ENCODE peak calls at places on chromosomes 7 and 10, in four cellular contexts. K is A549, X is HepG2, N is K562. R is an unnamed sample.

GRCh38 chr10:131429141-131429540 is 117.6 kb upstream of the TCERG1L start:
- DNase-seq in K (no peak), X (no peak), N (no peak), R (no peak)

GRCh38 chr10:100570518-100570865 is 34.7 kb downstream of the HIF1AN start:
- DNase-seq in K (no peak), X (no peak), N (no peak), R (no peak)

GRCh38 chr7:5296627-5297226 is 14.0 kb downstream of the SLC29A4 start:
- DNase-seq in K (no peak), X (no peak), N (peak), R (peak)

GRCh38 chr10:15990523-15991129 is 130.3 kb upstream of the MINDY3 start:
- DNase-seq in K (no peak), X (no peak), N (no peak), R (peak)

GRCh38 chr10:63157845-63158624 is 24.9 kb downstream of the NRBF2 start:
- DNase-seq in K (peak), X (peak), N (peak), R (peak)

GRCh38 chr7:38368191-38368605 is 94.8 kb upstream of the TARP start:
- DNase-seq in K (peak), X (peak), N (peak), R (peak)

GRCh38 chr10:12875100-12875499 is 126.4 kb downstream of the CCDC3 start:
- DNase-seq in K (no peak), X (no peak), N (no peak), R (no peak)

GRCh38 chr7:136566491-136566890 is 302.0 kb upstream of the CHRM2 start:
- DNase-seq in K (no peak), X (no peak), N (no peak), R (no peak)

GRCh38 chr10:79936625-79937255 is 12.2 kb downstream of the SFTPD start:
- DNase-seq in K (no peak), X (no peak), N (no peak), R (no peak)

GRCh38 chr10:17028843-17029580 is 100.6 kb downstream of the CUBN start:
- DNase-seq in K (no peak), X (no peak), N (peak), R (no peak)

GRCh38 chr7:106071999-106072714 is 40.0 kb downstream of the SYPL1 start:
- DNase-seq in K (no peak), X (peak), N (peak), R (no peak)

GRCh38 chr10:349081-349480 is 213.8 kb downstream of the ZMYND11 start:
- DNase-seq in K (no peak), X (no peak), N (no peak), R (no peak)

GRCh38 chr10:29102233-29102632 is 186.6 kb upstream of the LYZL1 start:
- DNase-seq in K (no peak), X (no peak), N (no peak), R (no peak)

GRCh38 chr7:2851499-2851898 is 7.4 kb upstream of the GNA12 start:
- DNase-seq in K (no peak), X (no peak), N (no peak), R (no peak)

GRCh38 chr10:102678842-102679289 is 34.6 kb downstream of the TRIM8 start:
- DNase-seq in K (peak), X (peak), N (peak), R (peak)

GRCh38 chr10:75402486-75403143 is 1.1 kb upstream of the ZNF503 start:
- DNase-seq in K (peak), X (no peak), N (no peak), R (peak)

GRCh38 chr10:75400163-75400768 is 1.3 kb downstream of the ZNF503 start:
- DNase-seq in K (no peak), X (no peak), N (no peak), R (no peak)

GRCh38 chr10:75401569-75402485 is at the start of gene ZNF503:
- DNase-seq in K (peak), X (peak), N (peak), R (peak)

GRCh38 chr10:75399461-75400162 is 2.0 kb downstream of the ZNF503 start:
- DNase-seq in K (peak), X (peak), N (peak), R (peak)

GRCh38 chr10:75400769-75401568 is 595 bp downstream of the ZNF503 start:
- DNase-seq in K (peak), X (no peak), N (no peak), R (peak)
- TF ChIP-seq MAX in K (peak), X (no peak), N (no peak), R (no peak)

GRCh38 chr7:23895666-23896096 is 185.7 kb downstream of the STK31 start:
- DNase-seq in K (peak), X (no peak), N (no peak), R (no peak)

GRCh38 chr7:23894891-23895569 is 185.0 kb downstream of the STK31 start:
- DNase-seq in K (no peak), X (no peak), N (no peak), R (no peak)

GRCh38 chr7:23898619-23899018 is 188.6 kb downstream of the STK31 start:
- DNase-seq in K (no peak), X (no peak), N (no peak), R (no peak)

GRCh38 chr7:23893172-23893941 is 183.3 kb downstream of the STK31 start:
- DNase-seq in K (peak), X (no peak), N (no peak), R (no peak)

GRCh38 chr7:23893942-23894890 is 184.2 kb downstream of the STK31 start:
- DNase-seq in K (no peak), X (no peak), N (no peak), R (no peak)
- TF ChIP-seq HMGXB4 in K (no peak), X (no peak), N (no peak), R (no peak)

DNA sequence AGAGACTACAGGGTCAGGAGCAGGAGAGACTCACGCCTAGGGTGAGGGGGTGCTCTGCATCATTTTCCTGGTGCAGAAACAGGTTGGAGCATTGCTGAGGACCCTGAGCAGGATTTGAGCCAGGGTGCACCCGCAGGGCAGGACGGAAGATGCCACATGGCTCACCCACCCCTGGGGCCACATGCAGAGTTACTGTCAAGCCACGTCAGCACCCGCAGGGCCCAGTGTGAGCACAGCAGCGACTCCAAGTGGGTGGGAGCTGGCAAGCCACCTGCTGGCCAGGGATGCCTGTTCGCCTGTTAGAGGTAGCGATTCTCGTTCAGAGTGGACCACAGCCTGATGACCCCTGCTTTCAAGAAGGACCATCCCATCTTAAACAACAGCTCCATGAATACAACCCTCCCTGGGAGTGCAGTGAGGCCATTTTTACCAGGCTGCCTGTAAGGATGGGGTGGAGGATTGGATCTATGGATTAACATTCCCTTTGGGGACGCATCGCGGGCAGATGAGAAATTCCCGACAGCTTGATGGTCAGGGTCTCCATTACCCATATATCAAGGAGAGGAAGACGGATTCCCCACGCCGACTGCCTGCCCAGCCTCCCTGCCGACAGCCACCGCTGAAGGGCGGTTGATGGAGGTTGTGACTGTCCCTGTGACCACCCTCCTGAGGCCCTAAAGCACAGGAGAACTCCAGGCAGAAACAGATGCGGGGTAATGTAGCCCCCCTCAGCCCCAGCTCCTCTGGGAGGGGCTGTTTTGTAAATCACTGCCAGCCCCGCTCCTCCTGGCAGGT is 101.1 kb upstream of the RET start:
- DNase-seq in K (peak), X (peak), N (peak), R (peak)
- TF ChIP-seq MAX in K (no peak), X (no peak), N (no peak), R (no peak)

DNA sequence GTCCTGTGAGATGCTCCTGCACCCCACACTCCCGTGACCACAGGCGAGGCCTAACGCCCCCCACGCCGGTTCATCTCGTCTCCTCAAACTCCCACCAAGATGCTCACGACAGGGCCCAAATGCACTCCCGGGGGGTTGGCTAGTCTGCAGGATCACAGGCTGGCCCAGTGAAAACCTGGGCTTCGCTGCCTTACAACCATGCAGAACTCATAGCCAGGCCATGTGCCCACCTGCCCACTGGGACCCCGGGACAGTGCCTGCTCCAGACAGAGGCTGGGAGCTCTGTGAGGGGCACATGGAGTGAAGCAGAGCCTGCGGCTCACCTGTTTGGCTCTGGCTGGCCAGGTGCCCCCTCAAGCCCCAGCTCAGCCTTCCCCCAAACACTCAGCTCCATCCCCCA is 9.4 kb upstream of the GPER1 start:
- DNase-seq in K (no peak), X (no peak), N (no peak), R (no peak)
- TF ChIP-seq HMGXB4 in K (no peak), X (no peak), N (no peak), R (no peak)

GRCh38 chr10:3248526-3249255 is 76.1 kb upstream of the PITRM1 start:
- DNase-seq in K (peak), X (no peak), N (peak), R (no peak)
- TF ChIP-seq MAX in K (no peak), X (no peak), N (no peak), R (no peak)

GRCh38 chr7:25460426-25460825 is 232.1 kb upstream of the NPVF start:
- DNase-seq in K (no peak), X (no peak), N (no peak), R (no peak)
- TF ChIP-seq HMGXB4 in K (no peak), X (no peak), N (no peak), R (no peak)

DNA sequence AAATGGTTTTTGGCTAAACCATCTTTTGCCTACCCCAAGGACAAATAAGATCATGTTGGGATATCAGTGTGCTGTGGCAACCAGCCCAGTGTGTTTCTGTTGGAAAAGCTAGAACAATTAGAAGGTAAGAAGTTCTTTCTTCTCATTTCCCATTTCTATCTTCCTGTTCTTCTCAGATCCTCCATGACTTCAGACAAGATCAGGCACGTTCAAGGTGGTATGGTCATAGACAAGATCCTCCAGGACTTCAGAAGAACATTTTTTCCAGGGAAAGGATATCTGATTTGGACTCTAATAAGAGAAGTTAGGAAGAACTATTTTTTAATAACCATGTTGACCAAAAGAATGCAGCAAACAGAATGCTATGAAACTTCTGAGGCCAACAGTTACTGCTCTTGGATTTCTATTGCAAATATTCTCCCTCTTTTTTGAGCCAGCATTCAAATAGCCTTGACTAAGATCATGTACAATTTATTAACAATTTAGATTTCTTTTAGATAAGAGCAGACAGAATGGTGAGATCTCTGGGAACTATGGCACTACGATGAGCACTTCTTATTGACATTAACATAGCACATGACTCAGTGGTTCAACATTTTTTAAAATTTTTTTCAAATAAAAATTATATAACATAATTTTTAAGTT is 15.9 kb downstream of the HYCC1 start:
- DNase-seq in K (no peak), X (no peak), N (no peak), R (no peak)
- TF ChIP-seq MAX in K (no peak), X (no peak), N (no peak), R (no peak)

GRCh38 chr7:45415265-45415664 is 158.9 kb upstream of the ADCY1 start:
- DNase-seq in K (no peak), X (no peak), N (no peak), R (no peak)
- TF ChIP-seq HMGXB4 in K (no peak), X (no peak), N (no peak), R (no peak)